ENCODE peak calls at places on chromosomes 11 and 22, in five cellular contexts. One of them, this sample, is unnamed.

GRCh38 chr11:57255618-57256017 is 18.6 kb upstream of the APLNR start:
- DNase-seq in mucosa of descending colon: no peak
- DNase-seq in CD8-positive, alpha-beta T cell: no peak
- DNase-seq in pancreas: no peak
- DNase-seq in heart left ventricle: no peak
- DNase-seq in this sample: no peak

GRCh38 chr11:77071671-77072605 is 5.2 kb downstream of the CAPN5 start:
- DNase-seq in mucosa of descending colon: no peak
- DNase-seq in CD8-positive, alpha-beta T cell: no peak
- DNase-seq in pancreas: no peak
- DNase-seq in heart left ventricle: no peak
- DNase-seq in this sample: peak; percentile 53

GRCh38 chr22:29767289-29768051 is at the start of gene UQCR10:
- DNase-seq in mucosa of descending colon: peak; percentile 96
- DNase-seq in CD8-positive, alpha-beta T cell: peak; percentile 92
- DNase-seq in pancreas: peak; percentile 90
- DNase-seq in heart left ventricle: peak; percentile 93
- DNase-seq in this sample: peak; percentile 97

GRCh38 chr11:65981101-65981740 is 19.7 kb downstream of the SART1 start:
- DNase-seq in mucosa of descending colon: no peak
- DNase-seq in CD8-positive, alpha-beta T cell: no peak
- DNase-seq in pancreas: no peak
- DNase-seq in heart left ventricle: no peak
- DNase-seq in this sample: no peak

GRCh38 chr11:87306260-87306861 is 268.6 kb downstream of the TMEM135 start:
- DNase-seq in mucosa of descending colon: no peak
- DNase-seq in CD8-positive, alpha-beta T cell: no peak
- DNase-seq in pancreas: no peak
- DNase-seq in heart left ventricle: no peak
- DNase-seq in this sample: no peak

GRCh38 chr22:50012201-50013181 is at the start of gene IL17REL:
- DNase-seq in mucosa of descending colon: no peak
- DNase-seq in CD8-positive, alpha-beta T cell: no peak
- DNase-seq in pancreas: no peak
- DNase-seq in heart left ventricle: no peak
- DNase-seq in this sample: peak; percentile 57

GRCh38 chr22:41245917-41246499 is 5.3 kb upstream of the CHADL start:
- DNase-seq in mucosa of descending colon: no peak
- DNase-seq in CD8-positive, alpha-beta T cell: no peak
- DNase-seq in pancreas: no peak
- DNase-seq in heart left ventricle: no peak
- DNase-seq in this sample: no peak

GRCh38 chr11:123601136-123601535 is 53.3 kb downstream of the SCN3B start:
- DNase-seq in mucosa of descending colon: no peak
- DNase-seq in CD8-positive, alpha-beta T cell: no peak
- DNase-seq in pancreas: no peak
- DNase-seq in heart left ventricle: no peak
- DNase-seq in this sample: no peak

GRCh38 chr22:24107668-24108067 is 73.6 kb upstream of the SUSD2 start:
- DNase-seq in mucosa of descending colon: peak; percentile 72
- DNase-seq in CD8-positive, alpha-beta T cell: no peak
- DNase-seq in pancreas: peak; percentile 54
- DNase-seq in heart left ventricle: peak; percentile 83
- DNase-seq in this sample: no peak

GRCh38 chr11:11336664-11337063 is 16.4 kb downstream of the CSNK2A3 start:
- DNase-seq in mucosa of descending colon: no peak
- DNase-seq in CD8-positive, alpha-beta T cell: no peak
- DNase-seq in pancreas: no peak
- DNase-seq in heart left ventricle: no peak
- DNase-seq in this sample: no peak

GRCh38 chr11:75035911-75036536 is 47.3 kb downstream of the NEU3 start:
- DNase-seq in mucosa of descending colon: no peak
- DNase-seq in CD8-positive, alpha-beta T cell: no peak
- DNase-seq in pancreas: no peak
- DNase-seq in heart left ventricle: no peak
- DNase-seq in this sample: no peak

GRCh38 chr11:78940500-78941225 is 366.0 kb upstream of the NARS2 start:
- DNase-seq in mucosa of descending colon: no peak
- DNase-seq in CD8-positive, alpha-beta T cell: no peak
- DNase-seq in pancreas: no peak
- DNase-seq in heart left ventricle: no peak
- DNase-seq in this sample: no peak

GRCh38 chr22:39278040-39278439 is 33.3 kb upstream of the PDGFB start:
- DNase-seq in mucosa of descending colon: no peak
- DNase-seq in CD8-positive, alpha-beta T cell: no peak
- DNase-seq in pancreas: no peak
- DNase-seq in heart left ventricle: peak; percentile 76
- DNase-seq in this sample: no peak

GRCh38 chr11:75524576-75525432 is 937 bp downstream of the GDPD5 start:
- DNase-seq in mucosa of descending colon: peak; percentile 66
- DNase-seq in CD8-positive, alpha-beta T cell: peak; percentile 65
- DNase-seq in pancreas: peak; percentile 39
- DNase-seq in heart left ventricle: no peak
- DNase-seq in this sample: no peak

GRCh38 chr11:57932105-57932504 is 91.6 kb upstream of the OR9Q1 start:
- DNase-seq in mucosa of descending colon: no peak
- DNase-seq in CD8-positive, alpha-beta T cell: no peak
- DNase-seq in pancreas: no peak
- DNase-seq in heart left ventricle: no peak
- DNase-seq in this sample: no peak

GRCh38 chr22:48473202-48473601 is 1354.5 kb downstream of the BRD1 start:
- DNase-seq in mucosa of descending colon: no peak
- DNase-seq in CD8-positive, alpha-beta T cell: no peak
- DNase-seq in pancreas: no peak
- DNase-seq in heart left ventricle: no peak
- DNase-seq in this sample: no peak

GRCh38 chr11:111846640-111847039 is 24.7 kb downstream of the ALG9 start:
- DNase-seq in mucosa of descending colon: no peak
- DNase-seq in CD8-positive, alpha-beta T cell: no peak
- DNase-seq in pancreas: no peak
- DNase-seq in heart left ventricle: no peak
- DNase-seq in this sample: no peak

GRCh38 chr11:43925063-43925931 is 17.1 kb upstream of the C11orf96 start:
- DNase-seq in mucosa of descending colon: no peak
- DNase-seq in CD8-positive, alpha-beta T cell: no peak
- DNase-seq in pancreas: peak; percentile 49
- DNase-seq in heart left ventricle: no peak
- DNase-seq in this sample: no peak

GRCh38 chr22:46576556-46577351 is 39.3 kb upstream of the CELSR1 start:
- DNase-seq in mucosa of descending colon: peak; percentile 73
- DNase-seq in CD8-positive, alpha-beta T cell: peak; percentile 77
- DNase-seq in pancreas: peak; percentile 45
- DNase-seq in heart left ventricle: peak; percentile 75
- DNase-seq in this sample: peak; percentile 81

GRCh38 chr11:14270690-14271542 is 88.1 kb downstream of the RRAS2 start:
- DNase-seq in mucosa of descending colon: no peak
- DNase-seq in CD8-positive, alpha-beta T cell: no peak
- DNase-seq in pancreas: no peak
- DNase-seq in heart left ventricle: no peak
- DNase-seq in this sample: no peak

GRCh38 chr11:22976146-22976545 is 115.9 kb upstream of the CCDC179 start:
- DNase-seq in mucosa of descending colon: no peak
- DNase-seq in CD8-positive, alpha-beta T cell: no peak
- DNase-seq in pancreas: peak; percentile 82
- DNase-seq in heart left ventricle: no peak
- DNase-seq in this sample: no peak

GRCh38 chr11:76152741-76153608 is 53.3 kb downstream of the WNT11 start:
- DNase-seq in mucosa of descending colon: no peak
- DNase-seq in CD8-positive, alpha-beta T cell: peak; percentile 50
- DNase-seq in pancreas: peak; percentile 34
- DNase-seq in heart left ventricle: no peak
- DNase-seq in this sample: no peak

GRCh38 chr11:17933710-17934109 is 79.1 kb downstream of the SERGEF start:
- DNase-seq in mucosa of descending colon: no peak
- DNase-seq in CD8-positive, alpha-beta T cell: no peak
- DNase-seq in pancreas: no peak
- DNase-seq in heart left ventricle: no peak
- DNase-seq in this sample: no peak

GRCh38 chr11:35618497-35619029 is 303 bp downstream of the FJX1 start:
- DNase-seq in mucosa of descending colon: no peak
- DNase-seq in CD8-positive, alpha-beta T cell: no peak
- DNase-seq in pancreas: peak; percentile 47
- DNase-seq in heart left ventricle: peak; percentile 21
- DNase-seq in this sample: peak; percentile 71

GRCh38 chr11:2387266-2387982 is 10.3 kb downstream of the CD81 start:
- DNase-seq in mucosa of descending colon: no peak
- DNase-seq in CD8-positive, alpha-beta T cell: peak; percentile 64
- DNase-seq in pancreas: no peak
- DNase-seq in heart left ventricle: no peak
- DNase-seq in this sample: no peak
- H3K4me3 ChIP-seq in mucosa of descending colon: no peak overlapping the region
- H3K4me3 ChIP-seq in CD8-positive, alpha-beta T cell: no peak overlapping the region
- H3K4me3 ChIP-seq in pancreas: no peak overlapping the region
- H3K4me3 ChIP-seq in heart left ventricle: peak overlapping the region; percentile 7
- H3K4me3 ChIP-seq in this sample: no peak overlapping the region

GRCh38 chr11:28142724-28143123 is 34.5 kb downstream of the METTL15 start:
- DNase-seq in mucosa of descending colon: no peak
- DNase-seq in CD8-positive, alpha-beta T cell: no peak
- DNase-seq in pancreas: no peak
- DNase-seq in heart left ventricle: no peak
- DNase-seq in this sample: no peak
- TF ChIP-seq CTCF in mucosa of descending colon: no peak
- TF ChIP-seq CTCF in CD8-positive, alpha-beta T cell: no peak
- TF ChIP-seq CTCF in pancreas: no peak
- TF ChIP-seq CTCF in heart left ventricle: no peak
- TF ChIP-seq CTCF in this sample: no peak

GRCh38 chr11:400241-400729 is 6.3 kb downstream of the PKP3 start:
- DNase-seq in mucosa of descending colon: peak; percentile 51
- DNase-seq in CD8-positive, alpha-beta T cell: no peak
- DNase-seq in pancreas: no peak
- DNase-seq in heart left ventricle: no peak
- DNase-seq in this sample: no peak
- H3K9me3 ChIP-seq in mucosa of descending colon: no peaks in the 10 kb centered on the region
- H3K9me3 ChIP-seq in CD8-positive, alpha-beta T cell: no peaks in the 10 kb centered on the region
- H3K9me3 ChIP-seq in pancreas: no peaks in the 10 kb centered on the region
- H3K9me3 ChIP-seq in heart left ventricle: no peaks in the 10 kb centered on the region
- H3K9me3 ChIP-seq in this sample: no peaks in the 10 kb centered on the region

GRCh38 chr11:1310772-1311468 is 1.5 kb upstream of the TOLLIP start:
- DNase-seq in mucosa of descending colon: peak; percentile 63
- DNase-seq in CD8-positive, alpha-beta T cell: peak; percentile 80
- DNase-seq in pancreas: peak; percentile 13
- DNase-seq in heart left ventricle: no peak
- DNase-seq in this sample: no peak
- H3K4me3 ChIP-seq in mucosa of descending colon: no peak overlapping the region
- H3K4me3 ChIP-seq in CD8-positive, alpha-beta T cell: peak overlapping the region; percentile 83
- H3K4me3 ChIP-seq in pancreas: no peak overlapping the region
- H3K4me3 ChIP-seq in heart left ventricle: no peak overlapping the region
- H3K4me3 ChIP-seq in this sample: peak overlapping the region; percentile 89